ENCODE peak calls at places on chromosomes 11 and 22, in seven cellular contexts. L, B, F, V, H, C and D are unnamed samples.

GRCh38 chr11:34379081-34379480 is 21.3 kb upstream of the ABTB2 start:
- DNase-seq in L (peak), B (no peak), F (no peak), V (no peak), H (no peak), C (no peak), D (no peak)

GRCh38 chr22:32950366-32950765 is 107.8 kb downstream of the SYN3 start:
- DNase-seq in L (no peak), B (no peak), F (no peak), V (no peak), H (no peak), C (no peak), D (no peak)

GRCh38 chr22:49763696-49764095 is 64.0 kb downstream of the BRD1 start:
- DNase-seq in L (no peak), B (no peak), F (no peak), V (no peak), H (no peak), C (no peak), D (no peak)

GRCh38 chr11:70557742-70558485 is 159.6 kb downstream of the CTTN start:
- DNase-seq in L (no peak), B (no peak), F (no peak), V (no peak), H (no peak), C (no peak), D (no peak)

GRCh38 chr22:32322986-32323385 is 34.7 kb upstream of the RFPL3 start:
- DNase-seq in L (no peak), B (no peak), F (no peak), V (peak), H (no peak), C (no peak), D (no peak)

GRCh38 chr11:44632466-44633123 is 67.1 kb downstream of the CD82 start:
- DNase-seq in L (peak), B (no peak), F (no peak), V (peak), H (no peak), C (no peak), D (no peak)

GRCh38 chr22:49138250-49138790 is 689.4 kb downstream of the BRD1 start:
- DNase-seq in L (no peak), B (no peak), F (no peak), V (no peak), H (no peak), C (no peak), D (no peak)

GRCh38 chr22:49360746-49361145 is 466.9 kb downstream of the BRD1 start:
- DNase-seq in L (no peak), B (no peak), F (no peak), V (no peak), H (no peak), C (no peak), D (no peak)

GRCh38 chr11:122817121-122817520 is 21.2 kb upstream of the CRTAM start:
- DNase-seq in L (no peak), B (no peak), F (no peak), V (no peak), H (no peak), C (no peak), D (no peak)

GRCh38 chr22:45602004-45602733 is 69.5 kb upstream of the ATXN10 start:
- DNase-seq in L (no peak), B (no peak), F (no peak), V (no peak), H (no peak), C (no peak), D (no peak)

GRCh38 chr11:31995525-31996123 is 95.2 kb upstream of the RCN1 start:
- DNase-seq in L (no peak), B (peak), F (peak), V (no peak), H (no peak), C (no peak), D (peak)

GRCh38 chr22:40392618-40393017 is 22.2 kb downstream of the SGSM3 start:
- DNase-seq in L (no peak), B (no peak), F (no peak), V (no peak), H (no peak), C (no peak), D (no peak)

GRCh38 chr11:122107566-122107965 is 8.4 kb downstream of the BLID start:
- DNase-seq in L (no peak), B (no peak), F (no peak), V (no peak), H (no peak), C (no peak), D (no peak)

GRCh38 chr11:7595951-7596350 is 77.3 kb downstream of the CYB5R2 start:
- DNase-seq in L (no peak), B (no peak), F (no peak), V (no peak), H (no peak), C (no peak), D (no peak)

GRCh38 chr11:910044-910588 is 494 bp downstream of the CHID1 start:
- DNase-seq in L (no peak), B (no peak), F (peak), V (no peak), H (no peak), C (no peak), D (no peak)

GRCh38 chr11:3356858-3357257 is 22.1 kb downstream of the ZNF195 start:
- DNase-seq in L (no peak), B (no peak), F (no peak), V (no peak), H (no peak), C (no peak), D (no peak)

GRCh38 chr22:19941365-19942070 is at the start of the genes COMT and TXNRD2:
- DNase-seq in L (peak), B (peak), F (peak), V (no peak), H (no peak), C (peak), D (no peak)

GRCh38 chr11:101049123-101049522 is 80.5 kb downstream of the PGR start:
- DNase-seq in L (no peak), B (no peak), F (peak), V (no peak), H (no peak), C (no peak), D (no peak)

GRCh38 chr22:30314918-30315317 is 11.8 kb downstream of the TBC1D10A start:
- DNase-seq in L (no peak), B (no peak), F (no peak), V (no peak), H (no peak), C (no peak), D (no peak)

GRCh38 chr11:129960216-129961214 is 42.1 kb downstream of the PRDM10 start:
- DNase-seq in L (peak), B (no peak), F (peak), V (no peak), H (peak), C (no peak), D (peak)

GRCh38 chr11:119222308-119222707 is 16.2 kb downstream of the CBL start:
- DNase-seq in L (peak), B (no peak), F (peak), V (peak), H (peak), C (no peak), D (no peak)

GRCh38 chr11:117992136-117992535 is 5.9 kb downstream of the IL10RA start:
- DNase-seq in L (no peak), B (no peak), F (no peak), V (no peak), H (no peak), C (no peak), D (no peak)

GRCh38 chr11:32870676-32871075 is 21.9 kb upstream of the QSER1 start:
- DNase-seq in L (no peak), B (no peak), F (no peak), V (no peak), H (no peak), C (no peak), D (no peak)

GRCh38 chr11:46369458-46370152 is 11.9 kb upstream of the MDK start:
- DNase-seq in L (peak), B (no peak), F (peak), V (no peak), H (no peak), C (no peak), D (no peak)

GRCh38 chr22:28103596-28103995 is 184.5 kb upstream of the PITPNB start:
- DNase-seq in L (no peak), B (no peak), F (peak), V (no peak), H (no peak), C (no peak), D (no peak)

GRCh38 chr11:110297726-110298297 is 1.4 kb upstream of the RDX start:
- DNase-seq in L (no peak), B (no peak), F (no peak), V (no peak), H (no peak), C (no peak), D (no peak)

GRCh38 chr11:119745776-119746535 is 17.0 kb upstream of the NECTIN1 start:
- DNase-seq in L (no peak), B (no peak), F (no peak), V (no peak), H (no peak), C (no peak), D (no peak)

GRCh38 chr11:93570759-93571413 is 27.7 kb upstream of the SMCO4 start:
- DNase-seq in L (peak), B (no peak), F (peak), V (no peak), H (peak), C (no peak), D (peak)

GRCh38 chr22:41732096-41732772 is 32.9 kb downstream of the MEI1 start:
- DNase-seq in L (no peak), B (no peak), F (no peak), V (no peak), H (no peak), C (no peak), D (no peak)

GRCh38 chr11:61598886-61599868 is 18.3 kb upstream of the SYT7 start:
- DNase-seq in L (peak), B (no peak), F (peak), V (no peak), H (no peak), C (no peak), D (no peak)

GRCh38 chr11:110878513-110878912 is 166.3 kb upstream of the ARHGAP20 start:
- DNase-seq in L (no peak), B (no peak), F (no peak), V (no peak), H (no peak), C (no peak), D (no peak)

GRCh38 chr22:46057762-46058420 is 80.9 kb upstream of the WNT7B start:
- DNase-seq in L (no peak), B (no peak), F (peak), V (no peak), H (no peak), C (peak), D (no peak)

GRCh38 chr22:47232753-47233152 is 470.3 kb downstream of the TBC1D22A start:
- DNase-seq in L (no peak), B (no peak), F (no peak), V (no peak), H (no peak), C (no peak), D (no peak)
- H3K4me3 ChIP-seq in L (no peak), B (no peak), F (no peak), V (no peak), H (no peak), C (no peak), D (no peak)

GRCh38 chr11:77636738-77637344 is 753 bp downstream of the CLNS1A start:
- DNase-seq in L (no peak), B (no peak), F (peak), V (no peak), H (no peak), C (no peak), D (no peak)
- H3K4me3 ChIP-seq in L (peak), B (peak), F (peak), V (peak), H (peak), C (peak), D (peak)

GRCh38 chr11:73314121-73314948 is 6.3 kb downstream of the ARHGEF17 start:
- DNase-seq in L (peak), B (no peak), F (peak), V (peak), H (no peak), C (peak), D (no peak)
- H3K4me3 ChIP-seq in L (no peak), B (no peak), F (peak), V (peak), H (peak), C (peak), D (peak)

GRCh38 chr11:64357904-64358535 is 942 bp upstream of the RPS6KA4 start:
- DNase-seq in L (no peak), B (no peak), F (peak), V (no peak), H (no peak), C (no peak), D (no peak)
- H3K4me3 ChIP-seq in L (no peak), B (peak), F (peak), V (peak), H (peak), C (peak), D (peak)